ENCODE peak calls at places on chromosomes 6 and 20, in five cellular contexts. One of them, this sample, is unnamed.

GRCh38 chr20:45229264-45230056 is 8.3 kb downstream of the SEMG2 start:
- DNase-seq in HepG2: peak; percentile 26
- DNase-seq in IMR-90: no peak
- DNase-seq in K562: peak; percentile 52
- DNase-seq in SK-N-SH: peak; percentile 12
- DNase-seq in this sample: no peak

GRCh38 chr6:35634316-35634715 is 54.4 kb downstream of the FKBP5 start:
- DNase-seq in K562: no peak
- DNase-seq in IMR-90: no peak
- DNase-seq in SK-N-SH: no peak
- DNase-seq in HepG2: no peak
- DNase-seq in this sample: no peak

GRCh38 chr20:41587523-41587922 is 30.7 kb downstream of the CHD6 start:
- DNase-seq in HepG2: no peak
- DNase-seq in K562: no peak
- DNase-seq in SK-N-SH: no peak
- DNase-seq in IMR-90: no peak
- DNase-seq in this sample: no peak

GRCh38 chr6:154508573-154509375 is 1.7 kb downstream of the CNKSR3 start:
- DNase-seq in HepG2: peak; percentile 92
- DNase-seq in SK-N-SH: peak; percentile 33
- DNase-seq in K562: peak; percentile 44
- DNase-seq in IMR-90: peak; percentile 56
- DNase-seq in this sample: no peak

GRCh38 chr20:62852196-62852595 is 9.4 kb downstream of the TCFL5 start:
- DNase-seq in HepG2: no peak
- DNase-seq in SK-N-SH: no peak
- DNase-seq in K562: no peak
- DNase-seq in IMR-90: no peak
- DNase-seq in this sample: no peak

GRCh38 chr20:17995967-17996819 is 27.4 kb downstream of the MGME1 start:
- DNase-seq in IMR-90: peak; percentile 74
- DNase-seq in HepG2: peak; percentile 70
- DNase-seq in SK-N-SH: peak; percentile 75
- DNase-seq in K562: peak; percentile 53
- DNase-seq in this sample: no peak

GRCh38 chr6:17600527-17601388 is 656 bp downstream of the FAM8A1 start:
- DNase-seq in K562: peak; percentile 69
- DNase-seq in IMR-90: peak; percentile 12
- DNase-seq in HepG2: peak; percentile 24
- DNase-seq in SK-N-SH: peak; percentile 67
- DNase-seq in this sample: no peak

GRCh38 chr6:136338486-136338885 is 48.8 kb upstream of the BCLAF1 start:
- DNase-seq in K562: no peak
- DNase-seq in HepG2: no peak
- DNase-seq in SK-N-SH: no peak
- DNase-seq in IMR-90: no peak
- DNase-seq in this sample: no peak

GRCh38 chr6:36427781-36428345 is 14.8 kb downstream of the PXT1 start:
- DNase-seq in SK-N-SH: no peak
- DNase-seq in IMR-90: peak; percentile 63
- DNase-seq in HepG2: no peak
- DNase-seq in K562: no peak
- DNase-seq in this sample: no peak

GRCh38 chr6:154796484-154796883 is 63.3 kb downstream of the SCAF8 start:
- DNase-seq in K562: no peak
- DNase-seq in IMR-90: no peak
- DNase-seq in HepG2: no peak
- DNase-seq in SK-N-SH: no peak
- DNase-seq in this sample: no peak

GRCh38 chr6:6315660-6316059 is 4.8 kb downstream of the F13A1 start:
- DNase-seq in K562: peak; percentile 62
- DNase-seq in IMR-90: peak; percentile 11
- DNase-seq in SK-N-SH: peak; percentile 52
- DNase-seq in HepG2: peak; percentile 27
- DNase-seq in this sample: no peak

GRCh38 chr20:31550099-31550498 is 35.9 kb downstream of the HM13 start:
- DNase-seq in SK-N-SH: no peak
- DNase-seq in IMR-90: no peak
- DNase-seq in HepG2: no peak
- DNase-seq in K562: no peak
- DNase-seq in this sample: no peak

GRCh38 chr6:36094786-36095496 is 35.4 kb upstream of the MAPK13 start:
- DNase-seq in K562: peak; percentile 83
- DNase-seq in HepG2: peak; percentile 81
- DNase-seq in SK-N-SH: peak; percentile 66
- DNase-seq in IMR-90: peak; percentile 71
- DNase-seq in this sample: peak; percentile 33

GRCh38 chr6:35415065-35415880 is 36.9 kb upstream of the FANCE start:
- DNase-seq in IMR-90: peak; percentile 96
- DNase-seq in K562: peak; percentile 69
- DNase-seq in HepG2: peak; percentile 99
- DNase-seq in SK-N-SH: peak; percentile 63
- DNase-seq in this sample: no peak

GRCh38 chr6:165744515-165745228 is 81.6 kb upstream of the PDE10A start:
- DNase-seq in SK-N-SH: no peak
- DNase-seq in HepG2: no peak
- DNase-seq in K562: no peak
- DNase-seq in IMR-90: peak; percentile 41
- DNase-seq in this sample: peak; percentile 23

GRCh38 chr6:33088258-33088930 is 12.6 kb downstream of the HLA-DPB1 start:
- DNase-seq in K562: no peak
- DNase-seq in SK-N-SH: no peak
- DNase-seq in HepG2: no peak
- DNase-seq in IMR-90: no peak
- DNase-seq in this sample: no peak

GRCh38 chr20:8431538-8432434 is 299.7 kb downstream of the PLCB1 start:
- DNase-seq in HepG2: no peak
- DNase-seq in K562: no peak
- DNase-seq in SK-N-SH: peak; percentile 62
- DNase-seq in IMR-90: no peak
- DNase-seq in this sample: no peak

GRCh38 chr6:110331816-110332215 is 26.3 kb downstream of the METTL24 start:
- DNase-seq in K562: no peak
- DNase-seq in SK-N-SH: peak; percentile 85
- DNase-seq in HepG2: no peak
- DNase-seq in IMR-90: peak; percentile 2
- DNase-seq in this sample: no peak

GRCh38 chr6:44250067-44250717 is 3.3 kb downstream of the HSP90AB1 start:
- DNase-seq in K562: no peak
- DNase-seq in SK-N-SH: no peak
- DNase-seq in HepG2: no peak
- DNase-seq in IMR-90: no peak
- DNase-seq in this sample: no peak

GRCh38 chr20:61439251-61439650 is 187.2 kb downstream of the CDH4 start:
- DNase-seq in HepG2: no peak
- DNase-seq in SK-N-SH: no peak
- DNase-seq in IMR-90: no peak
- DNase-seq in K562: no peak
- DNase-seq in this sample: no peak

GRCh38 chr20:4875578-4876067 is 125.7 kb downstream of the SLC23A2 start:
- DNase-seq in SK-N-SH: no peak
- DNase-seq in IMR-90: no peak
- DNase-seq in K562: no peak
- DNase-seq in HepG2: no peak
- DNase-seq in this sample: peak; percentile 58

GRCh38 chr6:14452567-14453527 is 335.3 kb downstream of the CD83 start:
- DNase-seq in IMR-90: no peak
- DNase-seq in SK-N-SH: no peak
- DNase-seq in K562: peak; percentile 42
- DNase-seq in HepG2: no peak
- DNase-seq in this sample: peak; percentile 4

GRCh38 chr6:96420294-96420693 is 101.3 kb upstream of the UFL1 start:
- DNase-seq in IMR-90: no peak
- DNase-seq in SK-N-SH: no peak
- DNase-seq in K562: no peak
- DNase-seq in HepG2: no peak
- DNase-seq in this sample: no peak

GRCh38 chr6:52400316-52401041 is 19.7 kb upstream of the EFHC1 start:
- DNase-seq in SK-N-SH: no peak
- DNase-seq in IMR-90: no peak
- DNase-seq in K562: no peak
- DNase-seq in HepG2: peak; percentile 68
- DNase-seq in this sample: no peak

GRCh38 chr20:41154436-41155176 is 17.3 kb downstream of the PLCG1 start:
- DNase-seq in HepG2: no peak
- DNase-seq in SK-N-SH: no peak
- DNase-seq in IMR-90: no peak
- DNase-seq in K562: no peak
- DNase-seq in this sample: no peak

GRCh38 chr6:130307752-130308361 is 58.0 kb upstream of the TMEM200A start:
- DNase-seq in HepG2: peak; percentile 61
- DNase-seq in IMR-90: peak; percentile 91
- DNase-seq in K562: no peak
- DNase-seq in SK-N-SH: no peak
- DNase-seq in this sample: no peak

GRCh38 chr6:75882734-75883133 is 133.7 kb downstream of the MYO6 start:
- DNase-seq in IMR-90: peak; percentile 79
- DNase-seq in SK-N-SH: no peak
- DNase-seq in K562: no peak
- DNase-seq in HepG2: no peak
- DNase-seq in this sample: no peak

GRCh38 chr6:163789199-163789810 is 374.8 kb downstream of the QKI start:
- DNase-seq in SK-N-SH: no peak
- DNase-seq in K562: no peak
- DNase-seq in IMR-90: no peak
- DNase-seq in HepG2: no peak
- DNase-seq in this sample: no peak

GRCh38 chr20:17617212-17617867 is 47.5 kb downstream of the DSTN start:
- DNase-seq in HepG2: peak; percentile 42
- DNase-seq in K562: peak; percentile 65
- DNase-seq in IMR-90: no peak
- DNase-seq in SK-N-SH: peak; percentile 91
- DNase-seq in this sample: no peak

GRCh38 chr6:20202070-20202658 is 10.1 kb downstream of the MBOAT1 start:
- DNase-seq in HepG2: peak; percentile 10
- DNase-seq in IMR-90: peak; percentile 40
- DNase-seq in K562: peak; percentile 33
- DNase-seq in SK-N-SH: no peak
- DNase-seq in this sample: peak; percentile 57

GRCh38 chr6:168920289-168920688 is 333.4 kb downstream of the THBS2 start:
- DNase-seq in IMR-90: no peak
- DNase-seq in K562: no peak
- DNase-seq in HepG2: no peak
- DNase-seq in SK-N-SH: no peak
- DNase-seq in this sample: no peak

GRCh38 chr20:54549523-54550326 is 74.3 kb downstream of the DOK5 start:
- DNase-seq in K562: no peak
- DNase-seq in IMR-90: peak; percentile 3
- DNase-seq in HepG2: no peak
- DNase-seq in SK-N-SH: no peak
- DNase-seq in this sample: no peak

GRCh38 chr6:106757267-106757666 is 127.9 kb downstream of the QRSL1 start:
- DNase-seq in HepG2: peak; percentile 14
- DNase-seq in IMR-90: no peak
- DNase-seq in K562: no peak
- DNase-seq in SK-N-SH: no peak
- DNase-seq in this sample: no peak

GRCh38 chr20:10388571-10388970 is 45.5 kb downstream of the MKKS start:
- DNase-seq in K562: no peak
- DNase-seq in HepG2: no peak
- DNase-seq in IMR-90: no peak
- DNase-seq in SK-N-SH: no peak
- DNase-seq in this sample: no peak

GRCh38 chr6:116695398-116695797 is 14.4 kb downstream of the KPNA5 start:
- DNase-seq in HepG2: no peak
- DNase-seq in K562: no peak
- DNase-seq in IMR-90: no peak
- DNase-seq in SK-N-SH: no peak
- DNase-seq in this sample: peak; percentile 13
- TF ChIP-seq MXI1 in HepG2: no peak
- TF ChIP-seq MXI1 in K562: no peak
- TF ChIP-seq MXI1 in IMR-90: no peak
- TF ChIP-seq MXI1 in SK-N-SH: no peak
- TF ChIP-seq MXI1 in this sample: no peak

GRCh38 chr6:16386056-16386455 is 147.7 kb downstream of the GMPR start:
- DNase-seq in K562: no peak
- DNase-seq in SK-N-SH: no peak
- DNase-seq in HepG2: no peak
- DNase-seq in IMR-90: no peak
- DNase-seq in this sample: no peak

GRCh38 chr6:16391451-16391912 is 153.1 kb downstream of the GMPR start:
- DNase-seq in SK-N-SH: no peak
- DNase-seq in IMR-90: peak; percentile 68
- DNase-seq in HepG2: no peak
- DNase-seq in K562: no peak
- DNase-seq in this sample: no peak

GRCh38 chr6:16389642-16390041 is 151.3 kb downstream of the GMPR start:
- DNase-seq in SK-N-SH: no peak
- DNase-seq in IMR-90: no peak
- DNase-seq in K562: no peak
- DNase-seq in HepG2: no peak
- DNase-seq in this sample: no peak

GRCh38 chr6:16392010-16392409 is 153.6 kb downstream of the GMPR start:
- DNase-seq in HepG2: no peak
- DNase-seq in SK-N-SH: no peak
- DNase-seq in K562: no peak
- DNase-seq in IMR-90: no peak
- DNase-seq in this sample: no peak

GRCh38 chr6:16388488-16388887 is 150.1 kb downstream of the GMPR start:
- DNase-seq in IMR-90: peak; percentile 43
- DNase-seq in SK-N-SH: no peak
- DNase-seq in HepG2: no peak
- DNase-seq in K562: no peak
- DNase-seq in this sample: no peak
- TF ChIP-seq MXI1 in IMR-90: no peak
- TF ChIP-seq MXI1 in SK-N-SH: no peak
- TF ChIP-seq MXI1 in HepG2: no peak
- TF ChIP-seq MXI1 in K562: no peak
- TF ChIP-seq MXI1 in this sample: no peak

GRCh38 chr6:80366721-80367120 is 260.2 kb downstream of the BCKDHB start:
- DNase-seq in K562: no peak
- DNase-seq in HepG2: no peak
- DNase-seq in IMR-90: peak; percentile 77
- DNase-seq in SK-N-SH: peak; percentile 55
- DNase-seq in this sample: no peak
- TF ChIP-seq MXI1 in K562: no peak
- TF ChIP-seq MXI1 in HepG2: no peak
- TF ChIP-seq MXI1 in IMR-90: no peak
- TF ChIP-seq MXI1 in SK-N-SH: no peak
- TF ChIP-seq MXI1 in this sample: no peak

GRCh38 chr6:119078449-119079287 is at the start of gene FAM184A:
- DNase-seq in K562: peak; percentile 84
- DNase-seq in SK-N-SH: peak; percentile 90
- DNase-seq in HepG2: peak; percentile 55
- DNase-seq in IMR-90: peak; percentile 48
- DNase-seq in this sample: no peak

GRCh38 chr6:119075200-119075981 is 3.1 kb downstream of the FAM184A start:
- DNase-seq in IMR-90: no peak
- DNase-seq in K562: no peak
- DNase-seq in SK-N-SH: no peak
- DNase-seq in HepG2: no peak
- DNase-seq in this sample: no peak

GRCh38 chr6:119077643-119078448 is 618 bp downstream of the FAM184A start:
- DNase-seq in SK-N-SH: peak; percentile 75
- DNase-seq in IMR-90: no peak
- DNase-seq in K562: peak; percentile 47
- DNase-seq in HepG2: peak; percentile 32
- DNase-seq in this sample: no peak

GRCh38 chr6:119076173-119076965 is 2.1 kb downstream of the FAM184A start:
- DNase-seq in SK-N-SH: no peak
- DNase-seq in IMR-90: no peak
- DNase-seq in K562: no peak
- DNase-seq in HepG2: no peak
- DNase-seq in this sample: no peak

GRCh38 chr6:119076966-119077642 is 1.4 kb downstream of the FAM184A start:
- DNase-seq in HepG2: no peak
- DNase-seq in K562: no peak
- DNase-seq in IMR-90: no peak
- DNase-seq in SK-N-SH: no peak
- DNase-seq in this sample: no peak
- TF ChIP-seq MXI1 in HepG2: no peak
- TF ChIP-seq MXI1 in K562: no peak
- TF ChIP-seq MXI1 in IMR-90: no peak
- TF ChIP-seq MXI1 in SK-N-SH: no peak
- TF ChIP-seq MXI1 in this sample: no peak

This sample was measured in GM12878.